ENCODE peak calls at places on chromosomes 4 and X, in four cellular contexts. One of them, this sample, is unnamed.

GRCh38 chr4:53763813-53764597 is 172.7 kb upstream of the LNX1 start:
- DNase-seq in upper lobe of left lung: peak; percentile 9
- DNase-seq in stomach: no peak
- DNase-seq in GM12878: no peak
- DNase-seq in this sample: no peak

GRCh38 chrX:130170752-130171445 is 863 bp upstream of the RAB33A start:
- DNase-seq in upper lobe of left lung: peak; percentile 42
- DNase-seq in stomach: peak; percentile 31
- DNase-seq in GM12878: peak; percentile 39
- DNase-seq in this sample: no peak

GRCh38 chr4:2574058-2574457 is 37.6 kb downstream of the FAM193A start:
- DNase-seq in upper lobe of left lung: no peak
- DNase-seq in stomach: no peak
- DNase-seq in GM12878: no peak
- DNase-seq in this sample: no peak

GRCh38 chr4:16598241-16599224 is 299.9 kb downstream of the LDB2 start:
- DNase-seq in upper lobe of left lung: no peak
- DNase-seq in stomach: no peak
- DNase-seq in GM12878: no peak
- DNase-seq in this sample: no peak

GRCh38 chr4:6960154-6960553 is 50.5 kb downstream of the TBC1D14 start:
- DNase-seq in upper lobe of left lung: no peak
- DNase-seq in stomach: no peak
- DNase-seq in GM12878: no peak
- DNase-seq in this sample: no peak

GRCh38 chrX:24890677-24891076 is 125.1 kb downstream of the ARX start:
- DNase-seq in upper lobe of left lung: no peak
- DNase-seq in stomach: no peak
- DNase-seq in GM12878: no peak
- DNase-seq in this sample: no peak

GRCh38 chr4:170089743-170090666 is at the start of gene AADAT:
- DNase-seq in upper lobe of left lung: peak; percentile 91
- DNase-seq in stomach: peak; percentile 69
- DNase-seq in GM12878: no peak
- DNase-seq in this sample: peak; percentile 83

GRCh38 chr4:23999714-24000113 is 109.9 kb upstream of the PPARGC1A start:
- DNase-seq in upper lobe of left lung: no peak
- DNase-seq in stomach: no peak
- DNase-seq in GM12878: no peak
- DNase-seq in this sample: no peak

GRCh38 chr4:105909699-105910340 is 14.5 kb downstream of the NPNT start:
- DNase-seq in upper lobe of left lung: no peak
- DNase-seq in stomach: no peak
- DNase-seq in GM12878: no peak
- DNase-seq in this sample: no peak

GRCh38 chrX:95703696-95704095 is 980.9 kb upstream of the DIAPH2 start:
- DNase-seq in upper lobe of left lung: no peak
- DNase-seq in stomach: no peak
- DNase-seq in GM12878: no peak
- DNase-seq in this sample: no peak

GRCh38 chr4:22471419-22471818 is 44.4 kb downstream of the ADGRA3 start:
- DNase-seq in upper lobe of left lung: no peak
- DNase-seq in stomach: no peak
- DNase-seq in GM12878: no peak
- DNase-seq in this sample: no peak

GRCh38 chr4:22471999-22472434 is 43.8 kb downstream of the ADGRA3 start:
- DNase-seq in upper lobe of left lung: no peak
- DNase-seq in stomach: no peak
- DNase-seq in GM12878: no peak
- DNase-seq in this sample: no peak

GRCh38 chr4:22474636-22475310 is 41.1 kb downstream of the ADGRA3 start:
- DNase-seq in upper lobe of left lung: no peak
- DNase-seq in stomach: no peak
- DNase-seq in GM12878: no peak
- DNase-seq in this sample: no peak

GRCh38 chr4:22476011-22476410 is 39.9 kb downstream of the ADGRA3 start:
- DNase-seq in upper lobe of left lung: no peak
- DNase-seq in stomach: no peak
- DNase-seq in GM12878: no peak
- DNase-seq in this sample: no peak

DNA sequence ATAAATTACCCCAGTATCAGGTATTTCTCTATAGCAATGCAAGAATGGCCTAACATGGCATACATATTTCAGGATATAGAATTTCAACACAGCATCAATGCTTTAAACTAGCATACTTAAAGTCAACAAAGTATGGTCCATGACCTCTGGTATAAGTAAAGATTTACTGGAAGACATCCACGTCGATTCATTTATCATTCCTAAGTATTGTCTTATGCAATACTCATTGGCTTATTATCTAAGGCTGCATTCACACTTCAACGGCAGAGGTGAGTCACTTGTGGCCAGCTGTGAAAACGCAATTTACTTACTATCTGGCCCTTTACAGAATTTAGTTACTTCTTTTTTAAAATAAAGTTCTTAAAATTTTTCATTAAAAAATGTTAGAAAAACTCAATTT is 42.6 kb downstream of the ADGRA3 start:
- DNase-seq in upper lobe of left lung: no peak
- DNase-seq in stomach: no peak
- DNase-seq in GM12878: no peak
- DNase-seq in this sample: no peak
- H3K27ac ChIP-seq in upper lobe of left lung: no peak overlapping the region
- H3K27ac ChIP-seq in stomach: no peak overlapping the region
- H3K27ac ChIP-seq in GM12878: no peak overlapping the region
- H3K27ac ChIP-seq in this sample: no peak overlapping the region

DNA sequence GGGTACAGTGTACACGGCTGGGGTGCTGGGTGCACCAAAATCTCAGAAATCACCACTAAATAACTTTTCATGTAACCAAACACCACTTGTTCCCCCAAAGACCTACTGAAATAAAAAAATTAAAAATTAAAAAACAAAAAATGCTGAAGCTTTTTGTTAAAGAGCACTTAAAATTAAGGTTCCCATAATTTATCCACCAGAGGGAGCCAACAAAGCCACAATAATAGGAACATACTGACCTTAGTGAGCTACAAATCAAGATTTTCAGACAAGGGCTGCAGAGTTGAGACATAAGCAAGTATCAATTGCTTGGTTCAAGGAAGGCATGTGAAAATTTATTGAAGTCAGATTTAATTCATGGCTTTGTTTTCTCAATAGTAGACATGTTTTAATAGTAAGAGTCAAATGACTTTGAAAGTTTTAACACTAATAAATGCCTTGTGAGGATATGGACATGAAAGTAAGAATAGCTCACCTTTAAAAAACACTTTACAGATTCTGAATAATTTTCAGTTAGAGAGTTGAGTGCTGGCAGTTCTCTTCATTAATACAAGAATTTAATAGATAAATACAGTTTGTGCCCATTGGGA is 43.0 kb upstream of the SCOC start:
- DNase-seq in upper lobe of left lung: no peak
- DNase-seq in stomach: no peak
- DNase-seq in GM12878: no peak
- DNase-seq in this sample: no peak
- TF ChIP-seq CTCF in upper lobe of left lung: peak; percentile 25
- TF ChIP-seq CTCF in stomach: no peak
- TF ChIP-seq CTCF in GM12878: peak; percentile 13
- TF ChIP-seq CTCF in this sample: peak; percentile 33

GRCh38 chr4:1204286-1204827 is 32.0 kb upstream of the SPON2 start:
- DNase-seq in upper lobe of left lung: peak; percentile 57
- DNase-seq in stomach: peak; percentile 20
- DNase-seq in GM12878: no peak
- DNase-seq in this sample: no peak

GRCh38 chr4:1202526-1203378 is 30.4 kb upstream of the SPON2 start:
- DNase-seq in upper lobe of left lung: peak; percentile 79
- DNase-seq in stomach: peak; percentile 17
- DNase-seq in GM12878: no peak
- DNase-seq in this sample: peak; percentile 64

GRCh38 chr4:1199556-1200331 is 27.4 kb upstream of the SPON2 start:
- DNase-seq in upper lobe of left lung: peak; percentile 35
- DNase-seq in stomach: peak; percentile 23
- DNase-seq in GM12878: no peak
- DNase-seq in this sample: peak; percentile 62

GRCh38 chr4:1200425-1201035 is 28.1 kb upstream of the SPON2 start:
- DNase-seq in upper lobe of left lung: peak; percentile 86
- DNase-seq in stomach: peak; percentile 51
- DNase-seq in GM12878: no peak
- DNase-seq in this sample: peak; percentile 96

GRCh38 chr4:1201851-1202525 is 29.6 kb upstream of the SPON2 start:
- DNase-seq in upper lobe of left lung: no peak
- DNase-seq in stomach: peak; percentile 73
- DNase-seq in GM12878: peak; percentile 65
- DNase-seq in this sample: peak; percentile 96
- TF ChIP-seq EP300 in upper lobe of left lung: peak; percentile 99
- TF ChIP-seq EP300 in stomach: peak; percentile 38
- TF ChIP-seq EP300 in GM12878: no peak
- TF ChIP-seq EP300 in this sample: no peak

DNA sequence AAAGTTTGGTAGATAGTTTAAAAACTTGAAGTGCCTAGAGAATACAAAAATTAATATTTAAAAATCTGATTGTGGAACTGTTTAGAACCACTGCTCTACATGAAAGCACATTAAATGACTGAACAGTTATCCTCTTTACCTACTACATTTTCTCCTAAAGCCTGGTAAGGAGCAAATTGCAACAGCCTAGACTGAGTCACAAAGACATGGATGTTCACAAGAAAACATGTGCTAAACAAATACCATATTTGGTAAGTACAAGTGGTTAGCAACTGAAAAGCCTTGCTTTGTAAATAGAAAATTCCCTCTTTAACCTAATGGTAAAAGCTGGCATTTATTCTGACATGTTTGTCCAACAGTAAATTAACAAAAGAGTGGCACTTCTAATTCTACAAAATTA is 203.1 kb downstream of the FBXO8 start:
- DNase-seq in upper lobe of left lung: no peak
- DNase-seq in stomach: no peak
- DNase-seq in GM12878: no peak
- DNase-seq in this sample: no peak
- H3K27ac ChIP-seq in upper lobe of left lung: no peak overlapping the region
- H3K27ac ChIP-seq in stomach: no peak overlapping the region
- H3K27ac ChIP-seq in GM12878: no peak overlapping the region
- H3K27ac ChIP-seq in this sample: no peak overlapping the region

This sample was measured in sigmoid colon.